ENCODE peak calls at places on chromosome 20, in nine cellular contexts. Z is cardiac muscle cell, B is mesendoderm, U is Peyer's patch, Y is ovary, A is heart right ventricle, W is tibial artery, K is fibroblast of lung, C is hepatocyte. V is an unnamed sample. For H3K4me1, the result is how much of the 10 kb centered on the place peaks cover.

GRCh38 chr20:18388860-18389259 is 78.0 kb downstream of the DZANK1 start:
- DNase-seq in Z (no peak), B (no peak), U (no peak), Y (peak), A (no peak), W (no peak), K (peak), C (peak), V (peak)

GRCh38 chr20:37356387-37356786 is 10.4 kb downstream of the SRC start:
- DNase-seq in Z (no peak), B (no peak), U (peak), Y (no peak), A (peak), W (peak), K (peak), C (no peak), V (no peak)

GRCh38 chr20:63868264-63868663 is 3.2 kb downstream of the TPD52L2 start:
- DNase-seq in Z (no peak), B (no peak), U (no peak), Y (no peak), A (no peak), W (no peak), K (no peak), C (no peak), V (no peak)

GRCh38 chr20:52104546-52105044 is 87.0 kb downstream of the ZFP64 start:
- DNase-seq in Z (peak), B (peak), U (no peak), Y (no peak), A (no peak), W (no peak), K (peak), C (peak), V (no peak)

GRCh38 chr20:11754451-11754850 is 163.2 kb upstream of the BTBD3 start:
- DNase-seq in Z (no peak), B (peak), U (no peak), Y (no peak), A (no peak), W (no peak), K (no peak), C (no peak), V (no peak)

GRCh38 chr20:4468114-4468513 is 253.6 kb upstream of the PRND start:
- DNase-seq in Z (no peak), B (no peak), U (no peak), Y (no peak), A (no peak), W (no peak), K (no peak), C (no peak), V (no peak)

GRCh38 chr20:63468421-63468820 is 4.0 kb downstream of the KCNQ2 start:
- DNase-seq in Z (no peak), B (no peak), U (no peak), Y (no peak), A (no peak), W (no peak), K (no peak), C (no peak), V (no peak)

GRCh38 chr20:29873946-29874345 is 1383.5 kb upstream of the DEFB115 start:
- DNase-seq in Z (peak), B (peak), U (peak), Y (no peak), A (peak), W (peak), K (peak), C (peak), V (no peak)

GRCh38 chr20:18056174-18057105 is 1.3 kb downstream of the OVOL2 start:
- DNase-seq in Z (peak), B (peak), U (peak), Y (no peak), A (no peak), W (no peak), K (peak), C (peak), V (peak)

GRCh38 chr20:21505161-21505809 is 8.6 kb downstream of the NKX2-2 start:
- DNase-seq in Z (peak), B (peak), U (peak), Y (no peak), A (peak), W (peak), K (peak), C (peak), V (peak)

GRCh38 chr20:35001596-35002362 is 46.1 kb downstream of the MYH7B start:
- DNase-seq in Z (no peak), B (no peak), U (no peak), Y (no peak), A (no peak), W (no peak), K (no peak), C (no peak), V (peak)

GRCh38 chr20:9015984-9016324 is 52.9 kb upstream of the PLCB4 start:
- DNase-seq in Z (no peak), B (peak), U (no peak), Y (no peak), A (no peak), W (no peak), K (peak), C (no peak), V (no peak)

GRCh38 chr20:63946986-63947637 is 9.1 kb downstream of the UCKL1 start:
- DNase-seq in Z (no peak), B (no peak), U (no peak), Y (peak), A (peak), W (no peak), K (no peak), C (no peak), V (no peak)

GRCh38 chr20:37347891-37348642 is 2.1 kb downstream of the SRC start:
- DNase-seq in Z (no peak), B (no peak), U (peak), Y (no peak), A (no peak), W (no peak), K (no peak), C (peak), V (peak)

GRCh38 chr20:63082939-63083735 is 76.4 kb upstream of the BHLHE23 start:
- DNase-seq in Z (no peak), B (no peak), U (no peak), Y (no peak), A (peak), W (no peak), K (no peak), C (no peak), V (no peak)

GRCh38 chr20:6959900-6960312 is 192.4 kb downstream of the BMP2 start:
- DNase-seq in Z (no peak), B (no peak), U (no peak), Y (no peak), A (no peak), W (no peak), K (peak), C (peak), V (peak)

DNA sequence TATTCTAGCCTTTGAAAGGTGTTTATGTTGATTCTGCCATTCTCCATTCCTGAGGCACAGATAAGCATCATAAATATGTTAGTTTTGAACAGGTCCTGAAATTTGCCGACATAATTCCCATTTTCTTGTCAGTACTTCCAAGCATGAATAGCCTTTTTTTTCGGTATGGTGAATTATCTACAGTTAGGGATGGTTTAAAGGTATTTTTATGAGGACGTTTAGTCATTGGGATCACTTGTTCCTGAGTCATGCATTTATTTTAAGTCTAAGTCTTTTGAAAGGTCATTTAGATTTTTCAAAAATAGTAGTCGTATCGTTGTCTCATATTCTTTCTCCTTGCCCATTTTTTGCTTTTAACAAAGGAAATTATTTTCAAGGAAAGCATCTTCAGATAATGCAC is 98.7 kb downstream of the PHACTR3 start:
- DNase-seq in Z (no peak), B (no peak), U (no peak), Y (no peak), A (no peak), W (no peak), K (no peak), C (no peak), V (no peak)
- H3K27ac ChIP-seq in Z (no peak), B (no peak), U (no peak), Y (no peak), A (no peak), W (no peak), K (no peak), C (no peak), V (no peak)

DNA sequence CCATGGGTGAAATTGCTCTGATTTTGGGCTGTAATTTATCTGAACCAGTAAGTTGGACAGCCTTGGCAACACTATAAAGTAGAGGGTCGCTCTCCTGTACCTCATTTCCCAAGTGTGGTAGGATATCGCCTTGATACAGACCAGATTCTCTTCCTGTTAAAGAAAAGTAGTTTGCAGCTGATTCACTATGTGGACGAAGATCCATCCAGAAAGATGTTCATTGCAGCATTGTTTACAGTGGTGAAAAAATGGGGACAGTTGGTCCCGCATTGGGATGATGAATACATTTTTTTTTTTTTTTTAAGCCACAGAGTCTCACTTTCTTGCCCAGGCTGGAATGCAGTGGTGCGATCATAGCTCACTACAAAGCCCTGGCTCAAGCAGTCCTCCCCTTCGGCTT is 74.3 kb downstream of the SLX4IP start:
- DNase-seq in Z (no peak), B (no peak), U (no peak), Y (no peak), A (no peak), W (no peak), K (no peak), C (no peak), V (no peak)
- H3K4me1 ChIP-seq in Z (under half), B (under half), U (under half), Y (under half), A (under half), W (half or more), K (under half), C (half or more), V (under half)

GRCh38 chr20:46253391-46253790 is 54.9 kb downstream of the CDH22 start:
- DNase-seq in Z (no peak), B (peak), U (no peak), Y (no peak), A (no peak), W (no peak), K (no peak), C (no peak), V (no peak)

GRCh38 chr20:46259260-46259859 is 48.9 kb downstream of the CDH22 start:
- DNase-seq in Z (no peak), B (no peak), U (no peak), Y (no peak), A (no peak), W (no peak), K (no peak), C (no peak), V (no peak)

GRCh38 chr20:46257887-46258286 is 50.4 kb downstream of the CDH22 start:
- DNase-seq in Z (no peak), B (no peak), U (no peak), Y (no peak), A (no peak), W (no peak), K (no peak), C (no peak), V (no peak)

GRCh38 chr20:46255440-46256104 is 52.7 kb downstream of the CDH22 start:
- DNase-seq in Z (peak), B (no peak), U (peak), Y (peak), A (peak), W (peak), K (no peak), C (peak), V (peak)

GRCh38 chr20:46256293-46256692 is 52.0 kb downstream of the CDH22 start:
- DNase-seq in Z (no peak), B (no peak), U (no peak), Y (no peak), A (no peak), W (no peak), K (no peak), C (no peak), V (no peak)
- H3K27ac ChIP-seq in Z (no peak), B (no peak), U (no peak), Y (no peak), A (no peak), W (no peak), K (no peak), C (no peak), V (no peak)

GRCh38 chr20:1803216-1804128 is 91.7 kb upstream of the SIRPA start:
- DNase-seq in Z (peak), B (peak), U (peak), Y (no peak), A (peak), W (peak), K (peak), C (peak), V (peak)

GRCh38 chr20:1804129-1804503 is 91.1 kb upstream of the SIRPA start:
- DNase-seq in Z (no peak), B (no peak), U (no peak), Y (no peak), A (no peak), W (no peak), K (no peak), C (no peak), V (no peak)

GRCh38 chr20:1805161-1805581 is 90.0 kb upstream of the SIRPA start:
- DNase-seq in Z (no peak), B (peak), U (peak), Y (no peak), A (no peak), W (no peak), K (no peak), C (no peak), V (no peak)

GRCh38 chr20:1805816-1806215 is 89.4 kb upstream of the SIRPA start:
- DNase-seq in Z (no peak), B (no peak), U (no peak), Y (no peak), A (no peak), W (no peak), K (no peak), C (no peak), V (no peak)

GRCh38 chr20:1804554-1804956 is 90.7 kb upstream of the SIRPA start:
- DNase-seq in Z (no peak), B (no peak), U (no peak), Y (no peak), A (no peak), W (no peak), K (no peak), C (no peak), V (no peak)
- H3K4me1 ChIP-seq in Z (under half), B (under half), U (under half), Y (under half), A (under half), W (under half), K (under half), C (under half), V (under half)

GRCh38 chr20:58892126-58892931 is 39.8 kb downstream of the GNAS start:
- DNase-seq in Z (peak), B (peak), U (peak), Y (peak), A (peak), W (peak), K (peak), C (peak), V (peak)

GRCh38 chr20:58894652-58895051 is 42.1 kb downstream of the GNAS start:
- DNase-seq in Z (no peak), B (no peak), U (no peak), Y (no peak), A (no peak), W (no peak), K (no peak), C (no peak), V (no peak)

GRCh38 chr20:58892932-58893224 is 40.4 kb downstream of the GNAS start:
- DNase-seq in Z (no peak), B (no peak), U (no peak), Y (no peak), A (no peak), W (no peak), K (no peak), C (no peak), V (no peak)

GRCh38 chr20:58895099-58895795 is 42.7 kb downstream of the GNAS start:
- DNase-seq in Z (no peak), B (no peak), U (no peak), Y (no peak), A (no peak), W (no peak), K (no peak), C (no peak), V (no peak)

DNA sequence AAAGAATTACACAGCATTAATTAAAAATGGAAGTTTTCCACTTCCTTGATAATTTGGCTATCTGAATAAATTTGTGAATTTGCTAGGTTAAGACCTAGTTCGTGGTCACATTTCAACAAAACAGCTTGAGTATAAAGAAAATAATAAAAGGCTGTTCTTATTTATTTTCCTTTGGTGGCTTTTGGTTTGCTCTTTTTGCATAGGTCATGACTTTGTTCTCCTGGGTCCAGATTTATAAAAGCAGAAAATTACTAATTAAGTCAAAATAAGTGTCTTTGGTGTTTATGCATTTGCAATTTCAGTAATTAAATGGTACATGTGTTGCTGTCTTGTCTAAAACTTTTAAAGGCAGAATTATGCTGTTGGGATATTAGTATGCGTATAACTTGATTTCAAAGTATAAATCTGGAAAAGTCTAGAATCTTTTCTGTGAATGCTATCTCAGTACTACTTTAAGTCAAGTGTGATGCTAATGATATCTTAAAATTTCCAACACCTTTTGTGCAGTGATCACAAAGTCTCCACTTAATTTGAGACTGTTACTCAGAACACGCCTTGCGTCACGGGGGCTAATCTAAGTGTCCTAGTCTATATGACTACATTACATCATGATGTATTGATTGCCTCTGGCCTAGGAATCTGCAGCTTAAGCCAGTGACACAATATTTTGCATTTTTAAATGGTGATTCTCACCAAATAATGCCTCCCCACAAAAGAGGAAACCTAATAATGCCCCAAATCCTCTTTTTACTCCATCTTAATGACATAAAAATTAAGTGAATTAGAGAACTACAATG is 41.0 kb downstream of the GNAS start:
- DNase-seq in Z (no peak), B (no peak), U (peak), Y (no peak), A (no peak), W (no peak), K (no peak), C (no peak), V (peak)
- H3K27ac ChIP-seq in Z (peak), B (no peak), U (no peak), Y (no peak), A (peak), W (peak), K (peak), C (peak), V (no peak)

GRCh38 chr20:13034936-13035335 is 26.2 kb downstream of the SPTLC3 start:
- DNase-seq in Z (no peak), B (no peak), U (no peak), Y (no peak), A (no peak), W (no peak), K (no peak), C (no peak), V (peak)
- H3K4me1 ChIP-seq in Z (under half), B (under half), U (under half), Y (under half), A (under half), W (under half), K (under half), C (under half), V (under half)

GRCh38 chr20:57482796-57483195 is 42.1 kb downstream of the CTCFL start:
- DNase-seq in Z (no peak), B (no peak), U (peak), Y (no peak), A (no peak), W (no peak), K (no peak), C (no peak), V (no peak)

GRCh38 chr20:57483287-57484050 is 41.5 kb downstream of the CTCFL start:
- DNase-seq in Z (no peak), B (no peak), U (peak), Y (no peak), A (no peak), W (no peak), K (no peak), C (no peak), V (no peak)

GRCh38 chr20:57484772-57485171 is 40.2 kb downstream of the CTCFL start:
- DNase-seq in Z (no peak), B (no peak), U (peak), Y (no peak), A (no peak), W (no peak), K (no peak), C (no peak), V (no peak)

GRCh38 chr20:57482148-57482547 is 42.8 kb downstream of the CTCFL start:
- DNase-seq in Z (no peak), B (peak), U (peak), Y (no peak), A (no peak), W (no peak), K (no peak), C (no peak), V (no peak)

GRCh38 chr20:57485770-57486169 is 39.2 kb downstream of the CTCFL start:
- DNase-seq in Z (no peak), B (no peak), U (no peak), Y (no peak), A (no peak), W (no peak), K (no peak), C (no peak), V (no peak)
- H3K27ac ChIP-seq in Z (no peak), B (no peak), U (no peak), Y (no peak), A (no peak), W (no peak), K (no peak), C (no peak), V (no peak)

DNA sequence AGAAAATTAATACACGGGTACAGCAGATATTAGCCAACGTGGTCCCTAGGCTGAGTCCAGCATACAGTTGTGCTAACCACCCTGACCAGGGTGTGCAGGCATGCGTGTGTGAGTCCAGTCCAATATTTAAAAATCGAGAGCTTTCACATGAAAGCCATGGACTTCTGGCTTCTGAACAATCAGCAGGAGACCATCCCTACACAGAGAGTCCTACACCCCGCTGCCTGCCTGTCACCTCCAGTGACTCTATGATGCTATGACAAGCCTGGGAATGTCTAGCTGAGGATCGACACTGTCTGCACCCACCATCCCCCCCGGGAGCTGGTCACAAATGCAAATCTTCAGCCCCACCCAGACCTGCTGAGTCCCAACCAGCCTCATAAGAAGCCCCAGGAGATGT is 7.9 kb downstream of the ACSS1 start:
- DNase-seq in Z (no peak), B (no peak), U (no peak), Y (no peak), A (no peak), W (no peak), K (no peak), C (no peak), V (no peak)
- H3K4me1 ChIP-seq in Z (under half), B (under half), U (half or more), Y (under half), A (half or more), W (half or more), K (under half), C (under half), V (under half)

DNA sequence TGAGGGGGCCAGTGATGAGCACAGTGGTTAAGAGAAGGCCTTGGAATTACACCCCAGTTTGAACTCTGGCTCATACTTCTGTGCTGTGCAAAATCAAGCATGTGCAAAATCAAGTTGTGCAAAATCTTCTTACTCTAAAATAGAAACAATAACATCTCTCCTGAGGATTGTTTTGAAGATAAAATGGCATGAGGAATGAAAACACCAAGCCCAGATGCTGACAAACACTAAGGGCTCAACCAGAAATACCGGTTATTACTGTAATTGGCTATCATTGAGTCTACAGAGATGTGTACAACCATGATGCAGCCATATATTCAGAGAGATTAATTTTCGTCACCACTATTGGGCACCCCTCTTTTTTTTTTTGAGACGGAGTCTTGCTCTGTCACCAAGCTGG is 5.9 kb upstream of the BCAS1 start:
- DNase-seq in Z (no peak), B (no peak), U (no peak), Y (no peak), A (no peak), W (no peak), K (no peak), C (no peak), V (no peak)
- H3K27ac ChIP-seq in Z (no peak), B (no peak), U (no peak), Y (no peak), A (no peak), W (no peak), K (no peak), C (no peak), V (no peak)

V was measured in small intestine.